ENCODE peak calls at places on chromosomes 12 and 14, in six cellular contexts. A, U, W, I, N and Q are unnamed samples.

GRCh38 chr12:24815087-24815423 is 133.8 kb downstream of the BCAT1 start:
- DNase-seq in A (no peak), U (no peak), W (no peak), I (no peak), N (no peak), Q (no peak)

GRCh38 chr12:53579545-53579955 is 46.6 kb downstream of the ATF7 start:
- DNase-seq in A (no peak), U (no peak), W (no peak), I (no peak), N (no peak), Q (no peak)

GRCh38 chr14:36852853-36853634 is 191.4 kb downstream of the PAX9 start:
- DNase-seq in A (no peak), U (no peak), W (no peak), I (no peak), N (peak; percentile 89), Q (no peak)

GRCh38 chr12:91139981-91140659 is 28.8 kb upstream of the LUM start:
- DNase-seq in A (no peak), U (no peak), W (no peak), I (no peak), N (peak; percentile 94), Q (no peak)

GRCh38 chr12:27003421-27004311 is 10.5 kb downstream of the TM7SF3 start:
- DNase-seq in A (no peak), U (no peak), W (no peak), I (no peak), N (no peak), Q (no peak)

GRCh38 chr14:35331605-35332516 is 39.7 kb downstream of the PSMA6 start:
- DNase-seq in A (peak; percentile 69), U (no peak), W (no peak), I (no peak), N (no peak), Q (no peak)

GRCh38 chr12:50862316-50862715 is 19.6 kb downstream of the TMPRSS12 start:
- DNase-seq in A (no peak), U (peak; percentile 64), W (no peak), I (no peak), N (peak; percentile 50), Q (no peak)

GRCh38 chr14:33617154-33617553 is 333.7 kb downstream of the EGLN3 start:
- DNase-seq in A (no peak), U (no peak), W (no peak), I (no peak), N (peak; percentile 18), Q (no peak)

GRCh38 chr14:87332001-87332400 is 661.0 kb downstream of the GALC start:
- DNase-seq in A (no peak), U (no peak), W (no peak), I (no peak), N (peak; percentile 0), Q (no peak)

GRCh38 chr12:125055591-125055990 is 9.6 kb upstream of the AACS start:
- DNase-seq in A (no peak), U (no peak), W (no peak), I (no peak), N (no peak), Q (no peak)

GRCh38 chr12:132600048-132601032 is 10.0 kb downstream of the LRCOL1 start:
- DNase-seq in A (peak; percentile 71), U (peak; percentile 78), W (no peak), I (peak; percentile 73), N (peak; percentile 65), Q (no peak)

GRCh38 chr12:93908846-93909592 is 231.8 kb downstream of the CRADD start:
- DNase-seq in A (no peak), U (peak; percentile 56), W (no peak), I (peak; percentile 40), N (no peak), Q (no peak)

GRCh38 chr12:82862069-82862841 is 175.5 kb downstream of the TMTC2 start:
- DNase-seq in A (no peak), U (no peak), W (no peak), I (no peak), N (peak; percentile 24), Q (no peak)

GRCh38 chr14:59534361-59534987 is 42.1 kb downstream of the CCDC175 start:
- DNase-seq in A (no peak), U (no peak), W (no peak), I (no peak), N (no peak), Q (no peak)

GRCh38 chr14:32374155-32374554 is 45.1 kb downstream of the AKAP6 start:
- DNase-seq in A (no peak), U (no peak), W (no peak), I (no peak), N (no peak), Q (no peak)

GRCh38 chr14:60565211-60565610 is 56.3 kb downstream of the SIX6 start:
- DNase-seq in A (no peak), U (no peak), W (no peak), I (no peak), N (peak; percentile 88), Q (no peak)

GRCh38 chr14:35333797-35334743 is 41.9 kb downstream of the PSMA6 start:
- DNase-seq in A (no peak), U (peak; percentile 29), W (peak; percentile 16), I (no peak), N (no peak), Q (no peak)

GRCh38 chr14:84340938-84341337 is 1189.0 kb upstream of the FLRT2 start:
- DNase-seq in A (no peak), U (no peak), W (no peak), I (no peak), N (peak; percentile 29), Q (no peak)

GRCh38 chr14:99148861-99149610 is 123.0 kb downstream of the BCL11B start:
- DNase-seq in A (no peak), U (no peak), W (no peak), I (no peak), N (no peak), Q (peak; percentile 35)

GRCh38 chr12:90099288-90099687 is 390.6 kb upstream of the ATP2B1 start:
- DNase-seq in A (no peak), U (peak; percentile 63), W (no peak), I (no peak), N (peak; percentile 61), Q (no peak)

GRCh38 chr12:44510510-44510909 is 365.6 kb downstream of the NELL2 start:
- DNase-seq in A (no peak), U (no peak), W (no peak), I (no peak), N (no peak), Q (no peak)

GRCh38 chr14:43481864-43482263 is 1025.2 kb downstream of the FSCB start:
- DNase-seq in A (no peak), U (no peak), W (no peak), I (no peak), N (no peak), Q (no peak)

GRCh38 chr12:31021181-31021580 is 52.5 kb upstream of the DDX11 start:
- DNase-seq in A (no peak), U (no peak), W (no peak), I (no peak), N (no peak), Q (no peak)

GRCh38 chr12:18264581-18265075 is 3.3 kb downstream of the PIK3C2G start:
- DNase-seq in A (no peak), U (no peak), W (no peak), I (no peak), N (no peak), Q (no peak)

GRCh38 chr12:89959188-89959587 is 250.6 kb upstream of the ATP2B1 start:
- DNase-seq in A (no peak), U (no peak), W (no peak), I (no peak), N (no peak), Q (no peak)

GRCh38 chr14:34299360-34299759 is 162.7 kb downstream of the SPTSSA start:
- DNase-seq in A (no peak), U (no peak), W (no peak), I (no peak), N (no peak), Q (no peak)

GRCh38 chr12:113133036-113133435 is 2.5 kb downstream of the RASAL1 start:
- DNase-seq in A (peak; percentile 32), U (no peak), W (no peak), I (no peak), N (no peak), Q (no peak)

GRCh38 chr12:113129664-113130456 is 5.7 kb downstream of the RASAL1 start:
- DNase-seq in A (peak; percentile 16), U (no peak), W (no peak), I (no peak), N (no peak), Q (no peak)

GRCh38 chr12:113130457-113131135 is 5.0 kb downstream of the RASAL1 start:
- DNase-seq in A (peak; percentile 64), U (peak; percentile 48), W (no peak), I (no peak), N (peak; percentile 44), Q (no peak)

GRCh38 chr12:113128802-113129663 is 6.5 kb downstream of the RASAL1 start:
- DNase-seq in A (peak; percentile 5), U (no peak), W (no peak), I (no peak), N (no peak), Q (no peak)

GRCh38 chr12:113131556-113131955 is 4.0 kb downstream of the RASAL1 start:
- DNase-seq in A (peak; percentile 6), U (no peak), W (no peak), I (no peak), N (no peak), Q (no peak)
- H3K9me3 ChIP-seq in A (no peaks in the 10 kb centered on the region), U (no peaks in the 10 kb centered on the region), W (no peaks in the 10 kb centered on the region), I (no peaks in the 10 kb centered on the region), N (no peaks in the 10 kb centered on the region), Q (no peaks in the 10 kb centered on the region)

DNA sequence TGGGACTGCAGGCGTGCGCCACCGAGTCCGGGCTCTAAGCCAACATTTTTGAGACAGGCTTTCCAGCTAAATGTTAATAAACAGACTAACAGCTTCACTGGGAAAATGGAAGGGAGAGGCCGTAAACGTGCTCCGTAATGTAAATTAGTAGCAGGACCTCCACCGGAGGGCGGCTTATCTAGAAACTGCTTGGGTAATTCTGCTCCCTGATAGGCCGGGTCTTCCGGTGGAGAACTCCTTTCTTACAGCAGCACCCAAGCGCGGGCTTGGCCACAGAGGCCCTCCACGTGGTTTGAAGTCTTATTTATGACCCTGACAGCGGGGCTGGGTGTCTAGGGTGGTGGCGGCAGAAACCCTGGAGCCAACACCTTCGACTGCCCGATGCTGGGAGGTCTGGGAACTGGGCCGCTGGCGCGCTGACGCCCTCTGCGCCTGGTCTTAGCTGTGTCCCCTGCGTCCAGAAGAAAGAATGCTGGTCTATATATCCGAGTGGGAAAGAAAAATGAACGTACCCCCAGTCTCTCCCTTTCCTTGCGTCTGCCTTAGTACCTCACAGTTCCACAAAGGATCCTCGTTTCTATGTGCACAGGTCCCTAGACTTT is 1.7 kb downstream of the DPPA3 start:
- DNase-seq in A (no peak), U (no peak), W (no peak), I (no peak), N (no peak), Q (no peak)
- H3K4me3 ChIP-seq in A (no peak overlapping the region), U (no peak overlapping the region), W (no peak overlapping the region), I (no peak overlapping the region), N (no peak overlapping the region), Q (no peak overlapping the region)

GRCh38 chr12:15209782-15210181 is 11.4 kb downstream of the RERG start:
- DNase-seq in A (no peak), U (peak; percentile 8), W (no peak), I (no peak), N (peak; percentile 72), Q (no peak)
- H3K4me1 ChIP-seq in A (no peaks in the 10 kb centered on the region), U (peaks cover 19% of the 10 kb centered on the region), W (no peaks in the 10 kb centered on the region), I (peaks cover 29% of the 10 kb centered on the region), N (peaks cover 51% of the 10 kb centered on the region), Q (peaks cover 11% of the 10 kb centered on the region)

DNA sequence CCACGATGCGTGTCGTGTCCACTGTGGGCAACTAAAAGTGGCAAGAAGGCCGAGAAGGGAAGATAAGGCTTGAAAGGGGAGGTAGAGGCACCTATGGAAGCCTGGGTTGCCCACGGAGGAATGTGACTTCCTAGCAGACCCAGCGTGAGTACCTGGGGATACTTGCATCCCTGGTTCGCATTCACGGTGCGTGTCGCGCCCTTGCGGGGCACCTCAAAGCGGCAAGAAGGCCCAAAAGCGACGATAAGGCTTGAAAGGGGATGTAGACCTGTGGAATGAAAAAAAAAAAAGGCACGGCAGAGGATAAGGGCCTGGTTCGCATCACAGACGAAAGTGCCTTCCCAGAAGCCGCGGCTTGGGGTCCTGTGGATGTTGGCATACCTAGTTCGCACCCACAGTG is 282.9 kb downstream of the ALG10 start:
- DNase-seq in A (peak; percentile 32), U (no peak), W (no peak), I (no peak), N (no peak), Q (no peak)
- H3K9me3 ChIP-seq in A (no peaks in the 10 kb centered on the region), U (no peaks in the 10 kb centered on the region), W (no peaks in the 10 kb centered on the region), I (peaks cover 49% of the 10 kb centered on the region), N (no peaks in the 10 kb centered on the region), Q (no peaks in the 10 kb centered on the region)